ENCODE peak calls at places on chromosome 10, in nine cellular contexts. C is breast epithelium; S is T-helper 2 cell; O is fibroblast of mammary gland; A is A549; N is hippocampal formation; P is A673; W is myocyte; T is activated effector memory CD4-positive, alpha-beta T cell treated with Interleukin-2 at 50 U/mL for 16 hours. J is an unnamed sample.

GRCh38 chr10:83373659-83374058 is 765.6 kb upstream of the GHITM start:
- DNase-seq in C (no peak), S (no peak), O (no peak), A (peak; percentile 3), N (no peak), P (peak; percentile 15), W (no peak), T (no peak), J (no peak)

GRCh38 chr10:126930506-126931458 is 25.6 kb downstream of the DOCK1 start:
- DNase-seq in C (no peak), S (no peak), O (peak; percentile 64), A (no peak), N (no peak), P (no peak), W (peak; percentile 14), T (no peak), J (no peak)

GRCh38 chr10:6473901-6474370 is 106.1 kb downstream of the PRKCQ start:
- DNase-seq in C (no peak), S (peak; percentile 58), O (no peak), A (no peak), N (no peak), P (no peak), W (peak; percentile 2), T (no peak), J (no peak)

GRCh38 chr10:114073787-114074186 is 30.1 kb downstream of the ADRB1 start:
- DNase-seq in C (no peak), S (peak; percentile 10), O (no peak), A (no peak), N (no peak), P (no peak), W (no peak), T (peak; percentile 6), J (no peak)

GRCh38 chr10:89959433-89960110 is 258.2 kb downstream of the KIF20B start:
- DNase-seq in C (no peak), S (no peak), O (peak; percentile 67), A (no peak), N (no peak), P (no peak), W (no peak), T (no peak), J (no peak)

GRCh38 chr10:72309290-72310240 is 35.8 kb downstream of the DDIT4 start:
- DNase-seq in C (no peak), S (no peak), O (peak; percentile 60), A (no peak), N (peak; percentile 68), P (no peak), W (peak; percentile 94), T (no peak), J (no peak)

GRCh38 chr10:129483427-129484010 is 16.5 kb downstream of the MGMT start:
- DNase-seq in C (no peak), S (no peak), O (peak; percentile 13), A (peak; percentile 14), N (no peak), P (no peak), W (no peak), T (no peak), J (no peak)

GRCh38 chr10:62814901-62815372 is 1.2 kb downstream of the EGR2 start:
- DNase-seq in C (no peak), S (no peak), O (no peak), A (no peak), N (no peak), P (no peak), W (no peak), T (no peak), J (no peak)

GRCh38 chr10:31697271-31698168 is 231.1 kb downstream of the ARHGAP12 start:
- DNase-seq in C (peak; percentile 50), S (no peak), O (peak; percentile 90), A (no peak), N (peak; percentile 60), P (no peak), W (peak; percentile 97), T (no peak), J (no peak)

GRCh38 chr10:79244841-79245504 is 102.3 kb upstream of the PPIF start:
- DNase-seq in C (no peak), S (peak; percentile 40), O (no peak), A (no peak), N (peak; percentile 33), P (no peak), W (no peak), T (no peak), J (no peak)

GRCh38 chr10:62253704-62254103 is 14.9 kb downstream of the RTKN2 start:
- DNase-seq in C (no peak), S (no peak), O (no peak), A (no peak), N (no peak), P (no peak), W (no peak), T (no peak), J (no peak)

GRCh38 chr10:73908853-73909611 is 1.9 kb upstream of the PLAU start:
- DNase-seq in C (no peak), S (peak; percentile 44), O (peak; percentile 98), A (peak; percentile 93), N (no peak), P (peak; percentile 85), W (peak; percentile 89), T (peak; percentile 32), J (no peak)

GRCh38 chr10:118017850-118018249 is 28.9 kb downstream of the RAB11FIP2 start:
- DNase-seq in C (no peak), S (no peak), O (no peak), A (no peak), N (no peak), P (no peak), W (no peak), T (no peak), J (no peak)

GRCh38 chr10:11625019-11625735 is 13.7 kb upstream of the USP6NL start:
- DNase-seq in C (no peak), S (no peak), O (no peak), A (no peak), N (no peak), P (no peak), W (no peak), T (no peak), J (no peak)

GRCh38 chr10:35208536-35208935 is 81.9 kb downstream of the CREM start:
- DNase-seq in C (no peak), S (peak; percentile 33), O (peak; percentile 28), A (no peak), N (no peak), P (no peak), W (peak; percentile 43), T (peak; percentile 15), J (no peak)

GRCh38 chr10:104895981-104896380 is 254.9 kb downstream of the SORCS3 start:
- DNase-seq in C (no peak), S (no peak), O (no peak), A (no peak), N (no peak), P (no peak), W (no peak), T (no peak), J (no peak)

GRCh38 chr10:108684431-108684830 is 1238.9 kb downstream of the XPNPEP1 start:
- DNase-seq in C (no peak), S (no peak), O (peak; percentile 31), A (no peak), N (no peak), P (no peak), W (no peak), T (no peak), J (no peak)

GRCh38 chr10:110784198-110784597 is 87.5 kb upstream of the PDCD4 start:
- DNase-seq in C (no peak), S (no peak), O (no peak), A (no peak), N (no peak), P (no peak), W (no peak), T (no peak), J (no peak)

GRCh38 chr10:80416401-80417098 is 8.2 kb downstream of the PRXL2A start:
- DNase-seq in C (no peak), S (no peak), O (peak; percentile 38), A (no peak), N (no peak), P (peak; percentile 54), W (no peak), T (no peak), J (no peak)

GRCh38 chr10:2049560-2049959 is 312.2 kb upstream of the ADARB2 start:
- DNase-seq in C (no peak), S (no peak), O (no peak), A (no peak), N (no peak), P (no peak), W (no peak), T (no peak), J (no peak)

GRCh38 chr10:34290412-34291082 is 524.5 kb downstream of the PARD3 start:
- DNase-seq in C (no peak), S (no peak), O (peak; percentile 99), A (no peak), N (no peak), P (no peak), W (peak; percentile 33), T (no peak), J (no peak)

GRCh38 chr10:17685227-17685840 is 41.4 kb downstream of the STAM start:
- DNase-seq in C (no peak), S (no peak), O (no peak), A (no peak), N (no peak), P (no peak), W (no peak), T (no peak), J (no peak)

J was measured in HCT116.